ENCODE peak calls at places on chromosomes 16 and 17, in five cellular contexts. One of them, this sample, is unnamed.

GRCh38 chr17:42436401-42436800 is 13.3 kb upstream of the CAVIN1 start:
- DNase-seq in foreskin fibroblast: peak; percentile 96
- DNase-seq in choroid plexus epithelial cell: peak; percentile 97
- DNase-seq in activated CD4-positive, alpha-beta T cell treated with anti-CD3 and anti-CD28 coated beads for 48 hours: no peak
- DNase-seq in adipocyte: peak; percentile 97
- DNase-seq in this sample: no peak

GRCh38 chr17:17180741-17181525 is 25.2 kb downstream of the PLD6 start:
- DNase-seq in choroid plexus epithelial cell: no peak
- DNase-seq in foreskin fibroblast: no peak
- DNase-seq in activated CD4-positive, alpha-beta T cell treated with anti-CD3 and anti-CD28 coated beads for 48 hours: no peak
- DNase-seq in adipocyte: no peak
- DNase-seq in this sample: no peak

GRCh38 chr17:74859439-74860228 is at the start of gene GRIN2C:
- DNase-seq in adipocyte: peak; percentile 55
- DNase-seq in choroid plexus epithelial cell: no peak
- DNase-seq in activated CD4-positive, alpha-beta T cell treated with anti-CD3 and anti-CD28 coated beads for 48 hours: peak; percentile 34
- DNase-seq in foreskin fibroblast: no peak
- DNase-seq in this sample: no peak

GRCh38 chr17:12918132-12918531 is 99.7 kb downstream of the ELAC2 start:
- DNase-seq in adipocyte: peak; percentile 1
- DNase-seq in choroid plexus epithelial cell: no peak
- DNase-seq in foreskin fibroblast: no peak
- DNase-seq in activated CD4-positive, alpha-beta T cell treated with anti-CD3 and anti-CD28 coated beads for 48 hours: no peak
- DNase-seq in this sample: no peak

GRCh38 chr16:27286446-27286845 is 17.9 kb upstream of the NSMCE1 start:
- DNase-seq in choroid plexus epithelial cell: peak; percentile 94
- DNase-seq in activated CD4-positive, alpha-beta T cell treated with anti-CD3 and anti-CD28 coated beads for 48 hours: no peak
- DNase-seq in foreskin fibroblast: peak; percentile 96
- DNase-seq in adipocyte: peak; percentile 72
- DNase-seq in this sample: peak; percentile 73

GRCh38 chr17:62653831-62654829 is 26.7 kb downstream of the MRC2 start:
- DNase-seq in adipocyte: peak; percentile 83
- DNase-seq in choroid plexus epithelial cell: peak; percentile 61
- DNase-seq in foreskin fibroblast: peak; percentile 84
- DNase-seq in activated CD4-positive, alpha-beta T cell treated with anti-CD3 and anti-CD28 coated beads for 48 hours: peak; percentile 19
- DNase-seq in this sample: no peak

GRCh38 chr16:75792781-75793180 is 66.5 kb upstream of the CPHXL start:
- DNase-seq in foreskin fibroblast: no peak
- DNase-seq in adipocyte: no peak
- DNase-seq in choroid plexus epithelial cell: no peak
- DNase-seq in activated CD4-positive, alpha-beta T cell treated with anti-CD3 and anti-CD28 coated beads for 48 hours: no peak
- DNase-seq in this sample: no peak

GRCh38 chr17:20206068-20206467 is 196.9 kb downstream of the SPECC1 start:
- DNase-seq in adipocyte: peak; percentile 38
- DNase-seq in foreskin fibroblast: no peak
- DNase-seq in choroid plexus epithelial cell: no peak
- DNase-seq in activated CD4-positive, alpha-beta T cell treated with anti-CD3 and anti-CD28 coated beads for 48 hours: peak; percentile 58
- DNase-seq in this sample: peak; percentile 44

GRCh38 chr16:81293909-81294802 is 20.6 kb upstream of the GAN start:
- DNase-seq in activated CD4-positive, alpha-beta T cell treated with anti-CD3 and anti-CD28 coated beads for 48 hours: no peak
- DNase-seq in adipocyte: peak; percentile 46
- DNase-seq in foreskin fibroblast: no peak
- DNase-seq in choroid plexus epithelial cell: peak; percentile 59
- DNase-seq in this sample: no peak

GRCh38 chr17:17499402-17500145 is 3.4 kb upstream of the RASD1 start:
- DNase-seq in adipocyte: no peak
- DNase-seq in activated CD4-positive, alpha-beta T cell treated with anti-CD3 and anti-CD28 coated beads for 48 hours: no peak
- DNase-seq in foreskin fibroblast: no peak
- DNase-seq in choroid plexus epithelial cell: no peak
- DNase-seq in this sample: no peak

GRCh38 chr17:12851901-12852435 is 62.7 kb downstream of the ARHGAP44 start:
- DNase-seq in adipocyte: no peak
- DNase-seq in choroid plexus epithelial cell: no peak
- DNase-seq in activated CD4-positive, alpha-beta T cell treated with anti-CD3 and anti-CD28 coated beads for 48 hours: no peak
- DNase-seq in foreskin fibroblast: no peak
- DNase-seq in this sample: no peak

GRCh38 chr17:81656835-81657234 is 493 bp upstream of the PDE6G start:
- DNase-seq in foreskin fibroblast: no peak
- DNase-seq in choroid plexus epithelial cell: no peak
- DNase-seq in adipocyte: no peak
- DNase-seq in activated CD4-positive, alpha-beta T cell treated with anti-CD3 and anti-CD28 coated beads for 48 hours: no peak
- DNase-seq in this sample: no peak

GRCh38 chr16:81524382-81524781 is 79.8 kb downstream of the CMIP start:
- DNase-seq in activated CD4-positive, alpha-beta T cell treated with anti-CD3 and anti-CD28 coated beads for 48 hours: peak; percentile 7
- DNase-seq in foreskin fibroblast: no peak
- DNase-seq in choroid plexus epithelial cell: no peak
- DNase-seq in adipocyte: no peak
- DNase-seq in this sample: no peak

GRCh38 chr16:30407794-30408534 is 558 bp downstream of the ZNF771 start:
- DNase-seq in foreskin fibroblast: no peak
- DNase-seq in adipocyte: peak; percentile 70
- DNase-seq in activated CD4-positive, alpha-beta T cell treated with anti-CD3 and anti-CD28 coated beads for 48 hours: no peak
- DNase-seq in choroid plexus epithelial cell: peak; percentile 52
- DNase-seq in this sample: no peak

GRCh38 chr17:76547183-76547641 is 7.4 kb downstream of the PRCD start:
- DNase-seq in adipocyte: peak; percentile 84
- DNase-seq in activated CD4-positive, alpha-beta T cell treated with anti-CD3 and anti-CD28 coated beads for 48 hours: peak; percentile 64
- DNase-seq in choroid plexus epithelial cell: peak; percentile 83
- DNase-seq in foreskin fibroblast: peak; percentile 68
- DNase-seq in this sample: peak; percentile 72

GRCh38 chr17:50144346-50144745 is 6.1 kb downstream of the PPP1R9B start:
- DNase-seq in choroid plexus epithelial cell: no peak
- DNase-seq in adipocyte: no peak
- DNase-seq in foreskin fibroblast: no peak
- DNase-seq in activated CD4-positive, alpha-beta T cell treated with anti-CD3 and anti-CD28 coated beads for 48 hours: no peak
- DNase-seq in this sample: no peak

GRCh38 chr17:82750241-82750905 is 1.5 kb upstream of the TBCD start:
- DNase-seq in activated CD4-positive, alpha-beta T cell treated with anti-CD3 and anti-CD28 coated beads for 48 hours: no peak
- DNase-seq in adipocyte: no peak
- DNase-seq in choroid plexus epithelial cell: no peak
- DNase-seq in foreskin fibroblast: no peak
- DNase-seq in this sample: no peak

GRCh38 chr16:3642397-3643094 is 11.9 kb upstream of the DNASE1 start:
- DNase-seq in adipocyte: no peak
- DNase-seq in activated CD4-positive, alpha-beta T cell treated with anti-CD3 and anti-CD28 coated beads for 48 hours: no peak
- DNase-seq in choroid plexus epithelial cell: peak; percentile 63
- DNase-seq in foreskin fibroblast: no peak
- DNase-seq in this sample: no peak

GRCh38 chr16:85027968-85028637 is 508 bp downstream of the KIAA0513 start:
- DNase-seq in activated CD4-positive, alpha-beta T cell treated with anti-CD3 and anti-CD28 coated beads for 48 hours: peak; percentile 40
- DNase-seq in adipocyte: peak; percentile 34
- DNase-seq in choroid plexus epithelial cell: no peak
- DNase-seq in foreskin fibroblast: no peak
- DNase-seq in this sample: no peak

GRCh38 chr16:84617068-84617630 is 729 bp downstream of the COTL1 start:
- DNase-seq in adipocyte: peak; percentile 49
- DNase-seq in activated CD4-positive, alpha-beta T cell treated with anti-CD3 and anti-CD28 coated beads for 48 hours: peak; percentile 74
- DNase-seq in choroid plexus epithelial cell: peak; percentile 16
- DNase-seq in foreskin fibroblast: no peak
- DNase-seq in this sample: no peak

GRCh38 chr16:11319529-11320146 is 25.6 kb upstream of the RMI2 start:
- DNase-seq in foreskin fibroblast: no peak
- DNase-seq in adipocyte: peak; percentile 33
- DNase-seq in activated CD4-positive, alpha-beta T cell treated with anti-CD3 and anti-CD28 coated beads for 48 hours: no peak
- DNase-seq in choroid plexus epithelial cell: no peak
- DNase-seq in this sample: no peak

GRCh38 chr17:77322284-77322533 is 181.4 kb downstream of the SEC14L1 start:
- DNase-seq in foreskin fibroblast: no peak
- DNase-seq in adipocyte: peak; percentile 54
- DNase-seq in choroid plexus epithelial cell: peak; percentile 48
- DNase-seq in activated CD4-positive, alpha-beta T cell treated with anti-CD3 and anti-CD28 coated beads for 48 hours: no peak
- DNase-seq in this sample: no peak